ENCODE peak calls at places on chromosomes 11 and 22, in five cellular contexts. O is PC-3, T is HepG2, F is fibroblast of lung, V is IMR-90. X is an unnamed sample.

GRCh38 chr22:41799486-41800347 is 762 bp upstream of the CCDC134 start:
- DNase-seq in O (no peak), T (no peak), F (peak), V (no peak), X (no peak)

GRCh38 chr11:105155679-105156078 is 16.1 kb upstream of the CARD18 start:
- DNase-seq in O (no peak), T (no peak), F (no peak), V (no peak), X (no peak)

GRCh38 chr22:32823024-32823730 is 21.7 kb downstream of the TIMP3 start:
- DNase-seq in O (peak), T (peak), F (no peak), V (peak), X (no peak)

GRCh38 chr11:66851698-66852465 is 5.0 kb upstream of the LRFN4 start:
- DNase-seq in O (no peak), T (no peak), F (no peak), V (no peak), X (no peak)

GRCh38 chr11:104385884-104386283 is 221.9 kb upstream of the PDGFD start:
- DNase-seq in O (no peak), T (no peak), F (no peak), V (no peak), X (no peak)

GRCh38 chr11:95705485-95706124 is 84.0 kb downstream of the FAM76B start:
- DNase-seq in O (peak), T (peak), F (peak), V (peak), X (peak)

GRCh38 chr11:134742956-134743808 is 331.1 kb upstream of the B3GAT1 start:
- DNase-seq in O (no peak), T (peak), F (no peak), V (no peak), X (no peak)

GRCh38 chr11:57482782-57483569 is 22.6 kb downstream of the RTN4RL2 start:
- DNase-seq in O (peak), T (no peak), F (no peak), V (peak), X (no peak)

GRCh38 chr22:39311592-39312400 is 7.6 kb downstream of the RPL3 start:
- DNase-seq in O (no peak), T (no peak), F (no peak), V (no peak), X (no peak)

GRCh38 chr11:100890779-100891178 is 203.7 kb downstream of the ARHGAP42 start:
- DNase-seq in O (peak), T (no peak), F (peak), V (peak), X (peak)

GRCh38 chr11:33559567-33559966 is 141.1 kb downstream of the C11orf91 start:
- DNase-seq in O (no peak), T (no peak), F (no peak), V (no peak), X (no peak)

GRCh38 chr22:23269441-23270211 is 89.3 kb downstream of the BCR start:
- DNase-seq in O (no peak), T (no peak), F (no peak), V (no peak), X (no peak)

GRCh38 chr11:117861151-117862018 is 15.1 kb downstream of the FXYD6 start:
- DNase-seq in O (peak), T (no peak), F (peak), V (no peak), X (no peak)

GRCh38 chr11:124623861-124624525 is 1.3 kb downstream of the TBRG1 start:
- DNase-seq in O (no peak), T (no peak), F (peak), V (peak), X (peak)

GRCh38 chr11:11865449-11865848 is 23.7 kb downstream of the USP47 start:
- DNase-seq in O (no peak), T (no peak), F (no peak), V (no peak), X (peak)

GRCh38 chr22:30226192-30226832 is 20.2 kb downstream of the LIF start:
- DNase-seq in O (peak), T (peak), F (no peak), V (peak), X (peak)

GRCh38 chr11:124475265-124475664 is 29.8 kb upstream of the OR8B8 start:
- DNase-seq in O (no peak), T (no peak), F (no peak), V (no peak), X (no peak)

GRCh38 chr22:42172385-42173172 is 42.0 kb upstream of the CYP2D6 start:
- DNase-seq in O (no peak), T (peak), F (peak), V (peak), X (peak)

GRCh38 chr11:29293825-29294224 is 723.0 kb downstream of the KCNA4 start:
- DNase-seq in O (peak), T (peak), F (peak), V (peak), X (peak)

GRCh38 chr11:125225401-125225800 is 60.9 kb downstream of the PKNOX2 start:
- DNase-seq in O (no peak), T (no peak), F (no peak), V (no peak), X (no peak)

GRCh38 chr11:73493838-73494598 is 103.9 kb downstream of the FAM168A start:
- DNase-seq in O (peak), T (peak), F (peak), V (peak), X (peak)

GRCh38 chr11:81331073-81331472 is 1402.6 kb downstream of the FAM181B start:
- DNase-seq in O (no peak), T (no peak), F (no peak), V (no peak), X (no peak)

GRCh38 chr22:50209893-50210292 is 9.1 kb downstream of the SELENOO start:
- DNase-seq in O (peak), T (peak), F (peak), V (peak), X (no peak)

GRCh38 chr11:72896431-72896830 is 82.2 kb downstream of the ATG16L2 start:
- DNase-seq in O (no peak), T (no peak), F (no peak), V (no peak), X (no peak)

GRCh38 chr22:32080904-32081303 is 37.8 kb downstream of the SLC5A1 start:
- DNase-seq in O (peak), T (peak), F (peak), V (peak), X (peak)

GRCh38 chr22:18078329-18079041 is 695 bp downstream of the PEX26 start:
- DNase-seq in O (peak), T (peak), F (peak), V (peak), X (peak)

GRCh38 chr11:68959465-68960298 is 21.1 kb downstream of the MRGPRD start:
- DNase-seq in O (no peak), T (no peak), F (no peak), V (no peak), X (no peak)

GRCh38 chr11:68958211-68958610 is 22.6 kb downstream of the MRGPRD start:
- DNase-seq in O (no peak), T (no peak), F (no peak), V (no peak), X (no peak)

GRCh38 chr11:68954970-68955958 is 25.5 kb downstream of the MRGPRD start:
- DNase-seq in O (peak), T (no peak), F (peak), V (peak), X (peak)

GRCh38 chr11:68956547-68957254 is 24.1 kb downstream of the MRGPRD start:
- DNase-seq in O (no peak), T (no peak), F (no peak), V (no peak), X (no peak)

DNA sequence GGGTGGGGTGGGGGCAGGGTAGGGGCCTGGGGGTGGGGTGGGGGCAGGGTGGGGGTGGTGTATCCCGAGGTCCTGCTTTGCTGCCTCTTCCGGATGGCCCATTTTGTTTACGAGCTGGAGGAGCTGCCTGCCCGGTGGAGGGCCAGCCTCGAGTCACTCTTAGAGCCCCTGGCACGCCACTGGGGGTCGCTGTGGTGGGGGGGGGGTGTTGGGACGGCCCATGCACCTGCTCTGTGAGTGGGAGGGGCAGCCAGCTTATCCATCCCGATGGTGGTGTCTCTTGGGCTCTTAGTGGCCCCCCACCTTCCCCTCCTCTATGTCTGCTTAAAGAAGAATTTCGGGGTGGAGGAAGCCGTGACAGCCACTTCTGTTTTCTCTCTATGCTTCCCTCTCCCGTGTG is 24.6 kb downstream of the MRGPRD start:
- DNase-seq in O (no peak), T (no peak), F (no peak), V (no peak), X (no peak)
- TF ChIP-seq CTCF in O (peak), T (peak), F (no peak), V (peak), X (no peak)

DNA sequence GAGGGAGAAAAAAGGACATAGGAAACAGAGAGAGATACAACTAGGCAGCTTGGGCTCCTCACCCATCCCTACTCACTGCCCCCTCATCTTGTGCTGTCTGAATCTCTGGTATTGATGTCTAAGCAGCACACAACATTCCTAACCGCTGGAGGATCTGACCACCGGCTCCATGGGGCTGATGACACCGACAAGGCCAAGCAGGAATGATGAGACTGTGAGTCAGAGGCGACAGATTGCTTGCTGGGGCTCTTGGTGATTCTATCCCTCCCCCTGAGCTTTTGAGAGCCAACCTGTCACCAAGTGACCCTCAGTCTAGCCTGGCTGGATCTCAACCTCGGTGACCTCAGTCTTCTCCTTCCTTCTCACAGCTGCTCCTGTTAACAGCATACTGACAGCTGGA is 13.8 kb downstream of the PAMR1 start:
- DNase-seq in O (peak), T (no peak), F (peak), V (peak), X (peak)
- H3K9ac ChIP-seq in O (no peak), T (no peak), F (no peak), V (no peak), X (no peak)

DNA sequence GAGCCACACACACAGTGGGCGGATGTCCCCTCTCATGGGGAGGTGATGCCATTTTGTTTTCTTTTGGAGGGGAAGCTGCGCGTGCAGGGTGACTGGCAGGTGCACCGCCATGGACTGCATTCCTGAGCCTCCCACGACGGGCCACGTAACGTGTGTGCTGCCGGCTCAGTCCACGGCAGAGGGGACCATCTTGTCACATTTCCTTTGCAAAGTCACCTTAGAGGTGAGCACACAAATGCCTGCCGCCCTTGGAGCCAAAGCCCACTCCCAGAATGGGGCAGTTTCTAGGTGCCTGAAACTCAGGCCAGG is 262.5 kb downstream of the CTTN start:
- DNase-seq in O (no peak), T (no peak), F (no peak), V (no peak), X (no peak)
- H3K4me3 ChIP-seq in O (no peak), T (no peak), F (no peak), V (no peak), X (no peak)

DNA sequence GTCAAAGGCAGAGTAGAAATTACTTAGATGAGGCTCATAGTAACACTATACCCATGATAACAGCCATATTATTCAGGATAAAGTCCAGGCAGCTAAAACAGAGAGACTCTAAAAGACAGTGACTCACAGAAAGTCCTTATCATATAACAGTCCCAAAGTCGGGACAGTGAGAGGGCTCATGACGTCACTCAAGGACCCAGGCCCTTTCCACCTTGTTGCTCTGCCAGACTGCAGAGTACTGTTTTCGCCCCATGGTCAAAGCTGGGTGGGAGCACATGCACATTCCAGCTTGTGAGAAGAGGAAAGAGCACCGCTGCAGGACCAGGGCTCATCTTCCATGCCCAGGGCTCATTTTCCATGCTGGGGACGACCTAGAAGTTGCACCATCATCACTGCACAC is 29.4 kb upstream of the NUP50 start:
- DNase-seq in O (no peak), T (no peak), F (no peak), V (no peak), X (no peak)
- TF ChIP-seq CTCF in O (no peak), T (no peak), F (no peak), V (no peak), X (no peak)

DNA sequence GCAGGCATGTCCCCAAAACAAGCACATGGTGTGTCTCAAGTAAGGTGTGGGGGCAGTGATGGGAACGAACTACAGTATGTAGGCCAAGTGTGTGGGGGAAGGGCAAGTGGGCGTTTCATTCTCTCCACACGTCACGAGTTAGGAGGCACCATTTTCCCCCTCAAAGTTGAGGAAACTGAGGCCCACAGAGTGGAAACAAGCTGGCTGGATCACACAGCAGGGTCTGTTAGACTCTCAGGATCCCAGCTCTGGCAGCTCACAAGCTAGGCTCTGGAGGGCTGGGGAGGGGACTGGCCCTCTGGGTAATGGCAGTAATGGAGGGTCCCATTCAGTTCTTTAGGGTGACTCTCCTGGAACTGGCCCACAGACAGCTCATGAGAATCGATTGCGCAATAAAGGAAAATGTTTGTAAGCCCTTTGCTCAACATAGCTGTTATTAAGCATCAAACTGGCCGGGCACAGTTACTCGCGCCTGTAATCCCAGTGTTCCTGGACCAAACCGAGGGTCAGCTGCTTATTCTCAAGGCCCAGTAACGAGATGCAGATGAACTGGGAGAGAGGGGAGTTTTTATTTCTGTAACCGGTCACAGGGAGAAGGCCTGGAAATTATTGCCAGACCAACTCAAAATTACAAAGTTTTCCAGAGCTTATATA is 24.1 kb upstream of the TUB start:
- DNase-seq in O (no peak), T (no peak), F (peak), V (peak), X (peak)
- H3K9ac ChIP-seq in O (no peak), T (no peak), F (no peak), V (no peak), X (no peak)

GRCh38 chr11:126317681-126318641 is 14.1 kb downstream of the DCPS start:
- DNase-seq in O (no peak), T (no peak), F (peak), V (peak), X (peak)
- H3K4me3 ChIP-seq in O (no peak), T (no peak), F (peak), V (peak), X (peak)

GRCh38 chr11:22763166-22763565 is 66.4 kb downstream of the SVIP start:
- DNase-seq in O (no peak), T (no peak), F (no peak), V (no peak), X (no peak)
- TF ChIP-seq CTCF in O (no peak), T (no peak), F (no peak), V (no peak), X (no peak)

DNA sequence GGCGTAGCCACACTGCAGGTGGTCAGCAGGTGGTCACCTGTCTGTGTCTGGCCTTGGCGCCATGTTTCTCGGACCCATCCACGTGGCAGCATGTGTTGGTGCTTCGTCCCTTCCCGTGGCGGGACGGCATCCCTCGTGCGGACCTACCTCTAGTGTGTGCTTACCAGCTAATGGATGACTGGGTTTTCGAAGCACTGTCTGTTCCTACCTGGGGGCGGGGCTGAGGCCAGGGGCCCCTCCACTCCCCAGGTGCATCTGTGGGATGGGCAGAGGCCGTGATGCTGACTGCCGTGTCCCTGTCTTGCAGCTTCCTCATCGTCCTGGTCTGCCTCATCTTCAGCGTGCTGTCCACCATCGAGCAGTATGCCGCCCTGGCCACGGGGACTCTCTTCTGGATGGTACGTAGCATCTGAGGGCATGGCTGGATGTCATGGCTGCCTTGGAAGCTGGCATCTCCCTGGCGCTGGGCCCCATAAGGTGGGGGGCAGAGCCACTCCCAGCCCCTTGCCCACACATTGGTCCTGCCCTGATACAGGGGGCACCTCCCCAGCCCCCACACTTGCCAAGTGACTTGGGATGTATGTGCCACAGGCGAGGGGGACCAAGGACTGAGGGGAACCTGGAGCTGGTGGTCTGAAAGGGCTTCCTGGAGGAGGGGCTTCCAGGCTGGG is 82.9 kb downstream of the KCNQ1 start:
- DNase-seq in O (no peak), T (no peak), F (no peak), V (no peak), X (no peak)
- H3K9ac ChIP-seq in O (no peak), T (no peak), F (no peak), V (no peak), X (no peak)

DNA sequence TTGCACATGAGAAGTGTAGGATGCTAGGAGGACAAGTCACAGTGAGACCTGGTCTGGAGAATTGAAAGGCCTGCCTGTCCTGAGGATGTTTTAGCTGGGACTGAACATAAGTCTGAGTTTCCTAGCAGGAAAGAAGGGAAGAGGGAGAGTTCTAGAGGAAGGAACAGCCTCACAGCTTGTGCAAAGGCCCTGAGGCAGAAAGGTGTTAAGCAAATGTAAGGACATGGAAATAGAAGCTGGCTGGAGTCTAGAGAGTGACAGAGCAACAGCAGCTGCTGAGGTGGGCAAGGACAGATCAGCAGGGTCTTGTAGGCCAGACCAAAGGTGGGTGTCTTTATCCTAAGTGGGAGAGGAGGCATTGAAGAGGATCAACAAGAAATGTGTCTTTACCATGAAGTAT is 210.9 kb upstream of the E2F8 start:
- DNase-seq in O (no peak), T (no peak), F (no peak), V (no peak), X (no peak)
- H3K4me3 ChIP-seq in O (no peak), T (no peak), F (no peak), V (no peak), X (no peak)

DNA sequence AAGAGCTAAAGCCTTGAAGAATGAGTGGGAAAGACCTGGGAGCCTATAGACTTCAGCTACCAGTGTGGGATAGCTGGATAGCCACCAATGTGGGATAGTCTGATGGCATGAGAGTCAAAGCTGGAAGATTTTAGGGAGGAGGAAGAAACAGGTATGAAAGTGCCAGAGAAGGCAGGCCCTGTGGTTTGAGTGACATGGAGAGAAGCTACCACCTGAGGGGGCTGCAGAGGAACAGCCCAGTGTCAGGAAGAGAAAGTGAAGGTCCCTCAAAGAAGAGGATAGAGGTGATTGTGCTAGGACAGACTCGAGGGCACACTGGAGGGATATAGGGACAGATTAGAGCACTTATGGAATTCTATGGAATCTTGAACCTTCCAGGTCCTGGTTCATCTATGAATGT is 23.1 kb upstream of the PAX6 start:
- DNase-seq in O (no peak), T (no peak), F (no peak), V (no peak), X (no peak)
- TF ChIP-seq CTCF in O (no peak), T (no peak), F (no peak), V (no peak), X (no peak)